ENCODE peak calls at places on chromosomes 1 and 21, in five cellular contexts. One of them, this sample, is unnamed.

GRCh38 chr1:224637510-224637909 is 21.4 kb downstream of the CNIH3 start:
- ATAC-seq in upper lobe of left lung: no peak
- ATAC-seq in HepG2: no peak
- ATAC-seq in GM12878: peak
- ATAC-seq in K562: no peak
- ATAC-seq in this sample: no peak

GRCh38 chr1:12078938-12079861 is 16.1 kb downstream of the TNFRSF8 start:
- ATAC-seq in upper lobe of left lung: peak
- ATAC-seq in K562: peak
- ATAC-seq in GM12878: peak
- ATAC-seq in HepG2: peak
- ATAC-seq in this sample: no peak

GRCh38 chr21:46080171-46081021 is 17.5 kb upstream of the COL6A2 start:
- ATAC-seq in K562: no peak
- ATAC-seq in upper lobe of left lung: no peak
- ATAC-seq in HepG2: peak
- ATAC-seq in GM12878: no peak
- ATAC-seq in this sample: peak

GRCh38 chr1:9653783-9654517 is 2.4 kb downstream of the PIK3CD start:
- ATAC-seq in GM12878: peak
- ATAC-seq in HepG2: no peak
- ATAC-seq in K562: no peak
- ATAC-seq in upper lobe of left lung: no peak
- ATAC-seq in this sample: no peak

GRCh38 chr21:29642551-29643245 is 297.1 kb downstream of the GRIK1 start:
- ATAC-seq in K562: peak
- ATAC-seq in GM12878: no peak
- ATAC-seq in upper lobe of left lung: no peak
- ATAC-seq in HepG2: no peak
- ATAC-seq in this sample: no peak

GRCh38 chr1:111535256-111536191 is 32.1 kb upstream of the ADORA3 start:
- ATAC-seq in upper lobe of left lung: no peak
- ATAC-seq in HepG2: peak
- ATAC-seq in K562: no peak
- ATAC-seq in GM12878: no peak
- ATAC-seq in this sample: peak

GRCh38 chr1:147647796-147648633 is 22.3 kb downstream of the ACP6 start:
- ATAC-seq in K562: no peak
- ATAC-seq in HepG2: no peak
- ATAC-seq in upper lobe of left lung: peak
- ATAC-seq in GM12878: no peak
- ATAC-seq in this sample: no peak

GRCh38 chr1:85278853-85279314 is 2.5 kb upstream of the BCL10 start:
- ATAC-seq in K562: peak
- ATAC-seq in GM12878: peak
- ATAC-seq in HepG2: no peak
- ATAC-seq in upper lobe of left lung: no peak
- ATAC-seq in this sample: no peak

GRCh38 chr1:152777510-152778137 is 2.7 kb downstream of the LCE1F start:
- ATAC-seq in K562: peak
- ATAC-seq in GM12878: no peak
- ATAC-seq in HepG2: no peak
- ATAC-seq in upper lobe of left lung: no peak
- ATAC-seq in this sample: no peak

GRCh38 chr1:208230668-208231529 is 13.3 kb downstream of the PLXNA2 start:
- ATAC-seq in HepG2: no peak
- ATAC-seq in K562: no peak
- ATAC-seq in GM12878: no peak
- ATAC-seq in upper lobe of left lung: peak
- ATAC-seq in this sample: peak

GRCh38 chr1:209761021-209761635 is 5.3 kb downstream of the TRAF3IP3 start:
- ATAC-seq in K562: no peak
- ATAC-seq in upper lobe of left lung: no peak
- ATAC-seq in HepG2: no peak
- ATAC-seq in GM12878: no peak
- ATAC-seq in this sample: peak

GRCh38 chr1:154270833-154271232 is 1.6 kb upstream of the HAX1 start:
- ATAC-seq in HepG2: no peak
- ATAC-seq in upper lobe of left lung: no peak
- ATAC-seq in K562: no peak
- ATAC-seq in GM12878: peak
- ATAC-seq in this sample: no peak

GRCh38 chr1:13913396-13913795 is 213.4 kb downstream of the PRDM2 start:
- ATAC-seq in upper lobe of left lung: no peak
- ATAC-seq in K562: no peak
- ATAC-seq in HepG2: no peak
- ATAC-seq in GM12878: no peak
- ATAC-seq in this sample: no peak

GRCh38 chr1:212782422-212783154 is 9.0 kb downstream of the NSL1 start:
- ATAC-seq in HepG2: no peak
- ATAC-seq in GM12878: peak
- ATAC-seq in upper lobe of left lung: no peak
- ATAC-seq in K562: peak
- ATAC-seq in this sample: peak

GRCh38 chr1:3473381-3473844 is 18.9 kb downstream of the ARHGEF16 start:
- ATAC-seq in K562: no peak
- ATAC-seq in upper lobe of left lung: no peak
- ATAC-seq in HepG2: no peak
- ATAC-seq in GM12878: no peak
- ATAC-seq in this sample: no peak

GRCh38 chr1:14787604-14788003 is 189.1 kb downstream of the KAZN start:
- ATAC-seq in K562: no peak
- ATAC-seq in GM12878: no peak
- ATAC-seq in HepG2: no peak
- ATAC-seq in upper lobe of left lung: no peak
- ATAC-seq in this sample: no peak

GRCh38 chr1:16618719-16619118 is 5.4 kb upstream of the NBPF1 start:
- ATAC-seq in upper lobe of left lung: peak
- ATAC-seq in K562: no peak
- ATAC-seq in HepG2: no peak
- ATAC-seq in GM12878: no peak
- ATAC-seq in this sample: no peak

GRCh38 chr1:116791727-116792126 is 37.5 kb downstream of the CD2 start:
- ATAC-seq in GM12878: no peak
- ATAC-seq in HepG2: no peak
- ATAC-seq in upper lobe of left lung: no peak
- ATAC-seq in K562: peak
- ATAC-seq in this sample: no peak

GRCh38 chr1:114956570-114956969 is 73.1 kb upstream of the TSHB start:
- ATAC-seq in upper lobe of left lung: peak
- ATAC-seq in GM12878: no peak
- ATAC-seq in HepG2: peak
- ATAC-seq in K562: peak
- ATAC-seq in this sample: no peak

GRCh38 chr21:43012596-43012995 is 38.2 kb downstream of the PKNOX1 start:
- ATAC-seq in K562: peak
- ATAC-seq in upper lobe of left lung: no peak
- ATAC-seq in GM12878: no peak
- ATAC-seq in HepG2: no peak
- ATAC-seq in this sample: no peak

GRCh38 chr1:15691434-15692032 is 7.4 kb downstream of the PLEKHM2 start:
- ATAC-seq in upper lobe of left lung: no peak
- ATAC-seq in HepG2: no peak
- ATAC-seq in GM12878: no peak
- ATAC-seq in K562: peak
- ATAC-seq in this sample: peak

GRCh38 chr1:172427191-172427590 is 6.7 kb downstream of the C1orf105 start:
- ATAC-seq in K562: no peak
- ATAC-seq in upper lobe of left lung: no peak
- ATAC-seq in GM12878: peak
- ATAC-seq in HepG2: no peak
- ATAC-seq in this sample: no peak

GRCh38 chr1:246158131-246158530 is 348.9 kb downstream of the SMYD3 start:
- ATAC-seq in upper lobe of left lung: no peak
- ATAC-seq in GM12878: no peak
- ATAC-seq in K562: no peak
- ATAC-seq in HepG2: no peak
- ATAC-seq in this sample: no peak

GRCh38 chr1:198929111-198929604 is 290.3 kb downstream of the PTPRC start:
- ATAC-seq in K562: no peak
- ATAC-seq in GM12878: peak
- ATAC-seq in HepG2: no peak
- ATAC-seq in upper lobe of left lung: no peak
- ATAC-seq in this sample: no peak
- TF ChIP-seq POLR2AphosphoS5 in K562: no peak
- TF ChIP-seq POLR2AphosphoS5 in GM12878: no peak
- TF ChIP-seq POLR2AphosphoS5 in HepG2: no peak
- TF ChIP-seq POLR2AphosphoS5 in upper lobe of left lung: no peak
- TF ChIP-seq POLR2AphosphoS5 in this sample: no peak

DNA sequence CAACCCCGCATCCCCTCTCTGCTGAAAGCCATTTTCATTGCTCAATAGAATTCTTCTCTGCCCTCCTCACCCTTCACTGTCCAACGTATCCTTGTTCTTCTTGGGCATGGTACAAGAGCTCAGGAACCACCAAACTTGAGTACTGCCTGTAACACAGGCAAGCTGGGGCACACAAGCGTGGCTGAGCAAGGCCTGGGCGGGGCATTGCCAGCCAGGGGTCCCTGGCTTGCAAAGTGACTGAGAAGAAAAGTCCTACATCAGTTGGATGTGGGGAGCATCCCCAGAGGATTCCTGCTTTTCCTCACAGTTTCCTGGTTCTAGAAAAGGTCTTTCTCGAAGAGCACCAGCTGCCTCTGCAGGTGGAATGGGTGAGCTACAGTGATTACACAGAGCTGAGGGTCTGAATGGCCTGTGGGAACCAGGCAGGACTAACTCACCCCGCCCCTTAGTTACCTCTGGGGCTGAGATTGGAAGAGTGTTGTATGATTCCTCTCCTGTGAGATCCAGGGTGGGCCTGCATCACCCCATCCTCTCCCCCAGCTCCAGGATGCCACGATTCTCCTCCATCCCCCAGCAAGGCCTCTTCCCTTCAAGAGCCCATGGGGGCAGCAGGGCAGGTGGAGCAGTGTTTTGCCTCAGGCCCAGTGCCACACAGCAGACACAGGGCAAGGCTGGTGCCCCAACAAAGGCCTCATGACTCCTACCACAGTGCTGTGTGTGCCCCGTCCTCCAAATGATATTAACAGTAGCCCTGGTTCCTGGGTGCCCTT is 121.9 kb downstream of the MATN1 start:
- ATAC-seq in upper lobe of left lung: no peak
- ATAC-seq in K562: peak
- ATAC-seq in GM12878: no peak
- ATAC-seq in HepG2: peak
- ATAC-seq in this sample: no peak
- TF ChIP-seq CTCF in upper lobe of left lung: no peak
- TF ChIP-seq CTCF in K562: no peak
- TF ChIP-seq CTCF in GM12878: no peak
- TF ChIP-seq CTCF in HepG2: peak
- TF ChIP-seq CTCF in this sample: no peak

GRCh38 chr1:22676916-22677601 is 24.0 kb downstream of the C1QB start:
- ATAC-seq in HepG2: no peak
- ATAC-seq in upper lobe of left lung: no peak
- ATAC-seq in GM12878: no peak
- ATAC-seq in K562: no peak
- ATAC-seq in this sample: no peak
- TF ChIP-seq EP300 in HepG2: no peak
- TF ChIP-seq EP300 in upper lobe of left lung: no peak
- TF ChIP-seq EP300 in GM12878: no peak
- TF ChIP-seq EP300 in K562: no peak
- TF ChIP-seq EP300 in this sample: no peak

GRCh38 chr1:27192039-27192529 is 37.2 kb upstream of the SLC9A1 start:
- ATAC-seq in GM12878: no peak
- ATAC-seq in upper lobe of left lung: peak
- ATAC-seq in K562: peak
- ATAC-seq in HepG2: peak
- ATAC-seq in this sample: no peak
- TF ChIP-seq POLR2AphosphoS5 in GM12878: no peak
- TF ChIP-seq POLR2AphosphoS5 in upper lobe of left lung: no peak
- TF ChIP-seq POLR2AphosphoS5 in K562: no peak
- TF ChIP-seq POLR2AphosphoS5 in HepG2: no peak
- TF ChIP-seq POLR2AphosphoS5 in this sample: no peak

DNA sequence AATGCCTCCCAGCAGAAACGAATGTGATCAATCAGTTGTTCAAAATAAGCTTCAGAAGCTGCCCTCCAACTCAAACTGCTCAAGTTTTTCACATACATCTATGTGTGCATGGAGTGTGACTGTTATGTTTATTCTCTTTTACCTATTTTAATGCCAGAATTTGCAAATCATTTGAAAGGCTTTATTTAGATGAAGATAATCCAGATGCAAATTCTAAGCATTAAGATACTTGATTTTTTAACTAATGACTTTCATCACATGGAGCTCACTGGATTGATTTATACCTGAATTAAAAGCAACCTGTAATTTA is 69.5 kb downstream of the PLD5 start:
- ATAC-seq in upper lobe of left lung: no peak
- ATAC-seq in K562: no peak
- ATAC-seq in HepG2: no peak
- ATAC-seq in GM12878: no peak
- ATAC-seq in this sample: no peak
- TF ChIP-seq CTCF in upper lobe of left lung: no peak
- TF ChIP-seq CTCF in K562: no peak
- TF ChIP-seq CTCF in HepG2: no peak
- TF ChIP-seq CTCF in GM12878: no peak
- TF ChIP-seq CTCF in this sample: no peak